ENCODE peak calls at places on chromosomes 11 and 22, in seven cellular contexts. One of them, this sample, is unnamed.

GRCh38 chr11:16896716-16897115 is 117.5 kb downstream of the PLEKHA7 start:
- DNase-seq in posterior cingulate gyrus: no peak
- DNase-seq in activated CD8-positive, alpha-beta T cell treated with anti-CD3 and anti-CD28 coated beads, Interleukin-2, amount 10 ng/mL, durations not matched to agents 7 days and 5 days: no peak
- DNase-seq in activated CD8-positive, alpha-beta memory T cell treated with anti-CD3 and anti-CD28 coated beads for 1 hour: no peak
- DNase-seq in GM23248: no peak
- DNase-seq in T-helper 1 cell: no peak
- DNase-seq in NCI-H2107: no peak
- DNase-seq in this sample: no peak

GRCh38 chr22:19260194-19260593 is 31.3 kb downstream of the CLTCL1 start:
- DNase-seq in activated CD8-positive, alpha-beta T cell treated with anti-CD3 and anti-CD28 coated beads, Interleukin-2, amount 10 ng/mL, durations not matched to agents 7 days and 5 days: no peak
- DNase-seq in T-helper 1 cell: no peak
- DNase-seq in posterior cingulate gyrus: no peak
- DNase-seq in GM23248: no peak
- DNase-seq in NCI-H2107: no peak
- DNase-seq in activated CD8-positive, alpha-beta memory T cell treated with anti-CD3 and anti-CD28 coated beads for 1 hour: no peak
- DNase-seq in this sample: no peak

GRCh38 chr22:29479417-29480261 is at the start of gene NEFH:
- DNase-seq in posterior cingulate gyrus: peak
- DNase-seq in GM23248: no peak
- DNase-seq in activated CD8-positive, alpha-beta memory T cell treated with anti-CD3 and anti-CD28 coated beads for 1 hour: no peak
- DNase-seq in T-helper 1 cell: no peak
- DNase-seq in NCI-H2107: no peak
- DNase-seq in activated CD8-positive, alpha-beta T cell treated with anti-CD3 and anti-CD28 coated beads, Interleukin-2, amount 10 ng/mL, durations not matched to agents 7 days and 5 days: no peak
- DNase-seq in this sample: no peak

GRCh38 chr11:20360650-20361049 is 2.9 kb upstream of the HTATIP2 start:
- DNase-seq in activated CD8-positive, alpha-beta T cell treated with anti-CD3 and anti-CD28 coated beads, Interleukin-2, amount 10 ng/mL, durations not matched to agents 7 days and 5 days: peak
- DNase-seq in activated CD8-positive, alpha-beta memory T cell treated with anti-CD3 and anti-CD28 coated beads for 1 hour: no peak
- DNase-seq in NCI-H2107: no peak
- DNase-seq in GM23248: peak
- DNase-seq in T-helper 1 cell: peak
- DNase-seq in posterior cingulate gyrus: no peak
- DNase-seq in this sample: no peak

GRCh38 chr22:20568502-20569058 is 61.2 kb downstream of the MED15 start:
- DNase-seq in NCI-H2107: no peak
- DNase-seq in posterior cingulate gyrus: no peak
- DNase-seq in GM23248: no peak
- DNase-seq in T-helper 1 cell: no peak
- DNase-seq in activated CD8-positive, alpha-beta memory T cell treated with anti-CD3 and anti-CD28 coated beads for 1 hour: no peak
- DNase-seq in activated CD8-positive, alpha-beta T cell treated with anti-CD3 and anti-CD28 coated beads, Interleukin-2, amount 10 ng/mL, durations not matched to agents 7 days and 5 days: no peak
- DNase-seq in this sample: no peak

GRCh38 chr22:45072322-45072903 is 62.6 kb upstream of the PHF21B start:
- DNase-seq in T-helper 1 cell: no peak
- DNase-seq in posterior cingulate gyrus: peak
- DNase-seq in GM23248: peak
- DNase-seq in NCI-H2107: no peak
- DNase-seq in activated CD8-positive, alpha-beta memory T cell treated with anti-CD3 and anti-CD28 coated beads for 1 hour: no peak
- DNase-seq in activated CD8-positive, alpha-beta T cell treated with anti-CD3 and anti-CD28 coated beads, Interleukin-2, amount 10 ng/mL, durations not matched to agents 7 days and 5 days: no peak
- DNase-seq in this sample: no peak

GRCh38 chr11:32366671-32367070 is 68.7 kb downstream of the WT1 start:
- DNase-seq in posterior cingulate gyrus: no peak
- DNase-seq in GM23248: no peak
- DNase-seq in T-helper 1 cell: no peak
- DNase-seq in activated CD8-positive, alpha-beta memory T cell treated with anti-CD3 and anti-CD28 coated beads for 1 hour: no peak
- DNase-seq in activated CD8-positive, alpha-beta T cell treated with anti-CD3 and anti-CD28 coated beads, Interleukin-2, amount 10 ng/mL, durations not matched to agents 7 days and 5 days: no peak
- DNase-seq in NCI-H2107: no peak
- DNase-seq in this sample: no peak

GRCh38 chr22:35394011-35394312 is 6.0 kb upstream of the MCM5 start:
- DNase-seq in NCI-H2107: no peak
- DNase-seq in GM23248: no peak
- DNase-seq in activated CD8-positive, alpha-beta memory T cell treated with anti-CD3 and anti-CD28 coated beads for 1 hour: no peak
- DNase-seq in posterior cingulate gyrus: no peak
- DNase-seq in activated CD8-positive, alpha-beta T cell treated with anti-CD3 and anti-CD28 coated beads, Interleukin-2, amount 10 ng/mL, durations not matched to agents 7 days and 5 days: no peak
- DNase-seq in T-helper 1 cell: no peak
- DNase-seq in this sample: no peak

GRCh38 chr11:72578991-72579815 is 95.0 kb downstream of the PDE2A start:
- DNase-seq in activated CD8-positive, alpha-beta memory T cell treated with anti-CD3 and anti-CD28 coated beads for 1 hour: no peak
- DNase-seq in activated CD8-positive, alpha-beta T cell treated with anti-CD3 and anti-CD28 coated beads, Interleukin-2, amount 10 ng/mL, durations not matched to agents 7 days and 5 days: no peak
- DNase-seq in NCI-H2107: no peak
- DNase-seq in T-helper 1 cell: no peak
- DNase-seq in posterior cingulate gyrus: no peak
- DNase-seq in GM23248: no peak
- DNase-seq in this sample: no peak

GRCh38 chr11:67373916-67374570 is 645 bp upstream of the CLCF1 start:
- DNase-seq in NCI-H2107: no peak
- DNase-seq in GM23248: peak
- DNase-seq in posterior cingulate gyrus: no peak
- DNase-seq in activated CD8-positive, alpha-beta memory T cell treated with anti-CD3 and anti-CD28 coated beads for 1 hour: peak
- DNase-seq in T-helper 1 cell: peak
- DNase-seq in activated CD8-positive, alpha-beta T cell treated with anti-CD3 and anti-CD28 coated beads, Interleukin-2, amount 10 ng/mL, durations not matched to agents 7 days and 5 days: peak
- DNase-seq in this sample: peak

GRCh38 chr11:70007796-70008195 is 70.3 kb upstream of the ANO1 start:
- DNase-seq in posterior cingulate gyrus: no peak
- DNase-seq in GM23248: no peak
- DNase-seq in NCI-H2107: no peak
- DNase-seq in T-helper 1 cell: no peak
- DNase-seq in activated CD8-positive, alpha-beta memory T cell treated with anti-CD3 and anti-CD28 coated beads for 1 hour: no peak
- DNase-seq in activated CD8-positive, alpha-beta T cell treated with anti-CD3 and anti-CD28 coated beads, Interleukin-2, amount 10 ng/mL, durations not matched to agents 7 days and 5 days: no peak
- DNase-seq in this sample: no peak

GRCh38 chr11:70733327-70734325 is 335.3 kb downstream of the CTTN start:
- DNase-seq in T-helper 1 cell: no peak
- DNase-seq in GM23248: no peak
- DNase-seq in activated CD8-positive, alpha-beta memory T cell treated with anti-CD3 and anti-CD28 coated beads for 1 hour: no peak
- DNase-seq in activated CD8-positive, alpha-beta T cell treated with anti-CD3 and anti-CD28 coated beads, Interleukin-2, amount 10 ng/mL, durations not matched to agents 7 days and 5 days: no peak
- DNase-seq in NCI-H2107: no peak
- DNase-seq in posterior cingulate gyrus: no peak
- DNase-seq in this sample: no peak

GRCh38 chr11:71364176-71364671 is 84.0 kb downstream of the DHCR7 start:
- DNase-seq in posterior cingulate gyrus: peak
- DNase-seq in activated CD8-positive, alpha-beta memory T cell treated with anti-CD3 and anti-CD28 coated beads for 1 hour: no peak
- DNase-seq in NCI-H2107: no peak
- DNase-seq in GM23248: no peak
- DNase-seq in activated CD8-positive, alpha-beta T cell treated with anti-CD3 and anti-CD28 coated beads, Interleukin-2, amount 10 ng/mL, durations not matched to agents 7 days and 5 days: no peak
- DNase-seq in T-helper 1 cell: no peak
- DNase-seq in this sample: no peak

GRCh38 chr11:9765320-9766101 is 101.6 kb downstream of the SWAP70 start:
- DNase-seq in GM23248: peak
- DNase-seq in activated CD8-positive, alpha-beta T cell treated with anti-CD3 and anti-CD28 coated beads, Interleukin-2, amount 10 ng/mL, durations not matched to agents 7 days and 5 days: no peak
- DNase-seq in NCI-H2107: no peak
- DNase-seq in activated CD8-positive, alpha-beta memory T cell treated with anti-CD3 and anti-CD28 coated beads for 1 hour: no peak
- DNase-seq in posterior cingulate gyrus: no peak
- DNase-seq in T-helper 1 cell: no peak
- DNase-seq in this sample: peak

GRCh38 chr11:125250316-125250870 is 85.8 kb downstream of the PKNOX2 start:
- DNase-seq in activated CD8-positive, alpha-beta T cell treated with anti-CD3 and anti-CD28 coated beads, Interleukin-2, amount 10 ng/mL, durations not matched to agents 7 days and 5 days: no peak
- DNase-seq in GM23248: no peak
- DNase-seq in T-helper 1 cell: no peak
- DNase-seq in NCI-H2107: no peak
- DNase-seq in activated CD8-positive, alpha-beta memory T cell treated with anti-CD3 and anti-CD28 coated beads for 1 hour: no peak
- DNase-seq in posterior cingulate gyrus: no peak
- DNase-seq in this sample: no peak

GRCh38 chr11:692824-693414 is 2.1 kb downstream of the DEAF1 start:
- DNase-seq in GM23248: no peak
- DNase-seq in T-helper 1 cell: no peak
- DNase-seq in activated CD8-positive, alpha-beta memory T cell treated with anti-CD3 and anti-CD28 coated beads for 1 hour: no peak
- DNase-seq in NCI-H2107: peak
- DNase-seq in posterior cingulate gyrus: no peak
- DNase-seq in activated CD8-positive, alpha-beta T cell treated with anti-CD3 and anti-CD28 coated beads, Interleukin-2, amount 10 ng/mL, durations not matched to agents 7 days and 5 days: peak
- DNase-seq in this sample: no peak

GRCh38 chr22:23284504-23285033 is 104.3 kb downstream of the BCR start:
- DNase-seq in NCI-H2107: no peak
- DNase-seq in posterior cingulate gyrus: no peak
- DNase-seq in GM23248: no peak
- DNase-seq in T-helper 1 cell: no peak
- DNase-seq in activated CD8-positive, alpha-beta T cell treated with anti-CD3 and anti-CD28 coated beads, Interleukin-2, amount 10 ng/mL, durations not matched to agents 7 days and 5 days: no peak
- DNase-seq in activated CD8-positive, alpha-beta memory T cell treated with anti-CD3 and anti-CD28 coated beads for 1 hour: no peak
- DNase-seq in this sample: no peak

GRCh38 chr11:113023228-113023627 is 62.0 kb downstream of the NCAM1 start:
- DNase-seq in activated CD8-positive, alpha-beta memory T cell treated with anti-CD3 and anti-CD28 coated beads for 1 hour: no peak
- DNase-seq in GM23248: peak
- DNase-seq in posterior cingulate gyrus: no peak
- DNase-seq in NCI-H2107: no peak
- DNase-seq in activated CD8-positive, alpha-beta T cell treated with anti-CD3 and anti-CD28 coated beads, Interleukin-2, amount 10 ng/mL, durations not matched to agents 7 days and 5 days: no peak
- DNase-seq in T-helper 1 cell: no peak
- DNase-seq in this sample: no peak

GRCh38 chr11:2527621-2528291 is 82.9 kb downstream of the KCNQ1 start:
- DNase-seq in GM23248: no peak
- DNase-seq in activated CD8-positive, alpha-beta memory T cell treated with anti-CD3 and anti-CD28 coated beads for 1 hour: no peak
- DNase-seq in NCI-H2107: no peak
- DNase-seq in activated CD8-positive, alpha-beta T cell treated with anti-CD3 and anti-CD28 coated beads, Interleukin-2, amount 10 ng/mL, durations not matched to agents 7 days and 5 days: no peak
- DNase-seq in posterior cingulate gyrus: no peak
- DNase-seq in T-helper 1 cell: no peak
- DNase-seq in this sample: no peak

GRCh38 chr22:28450109-28450508 is 229.5 kb downstream of the TTC28 start:
- DNase-seq in activated CD8-positive, alpha-beta T cell treated with anti-CD3 and anti-CD28 coated beads, Interleukin-2, amount 10 ng/mL, durations not matched to agents 7 days and 5 days: no peak
- DNase-seq in GM23248: no peak
- DNase-seq in activated CD8-positive, alpha-beta memory T cell treated with anti-CD3 and anti-CD28 coated beads for 1 hour: no peak
- DNase-seq in NCI-H2107: no peak
- DNase-seq in T-helper 1 cell: no peak
- DNase-seq in posterior cingulate gyrus: no peak
- DNase-seq in this sample: no peak

GRCh38 chr11:704799-705645 is 1.0 kb upstream of the EPS8L2 start:
- DNase-seq in NCI-H2107: no peak
- DNase-seq in T-helper 1 cell: no peak
- DNase-seq in GM23248: no peak
- DNase-seq in activated CD8-positive, alpha-beta T cell treated with anti-CD3 and anti-CD28 coated beads, Interleukin-2, amount 10 ng/mL, durations not matched to agents 7 days and 5 days: no peak
- DNase-seq in activated CD8-positive, alpha-beta memory T cell treated with anti-CD3 and anti-CD28 coated beads for 1 hour: no peak
- DNase-seq in posterior cingulate gyrus: no peak
- DNase-seq in this sample: no peak

GRCh38 chr11:34632105-34632780 is 11.3 kb downstream of the EHF start:
- DNase-seq in T-helper 1 cell: no peak
- DNase-seq in activated CD8-positive, alpha-beta T cell treated with anti-CD3 and anti-CD28 coated beads, Interleukin-2, amount 10 ng/mL, durations not matched to agents 7 days and 5 days: no peak
- DNase-seq in NCI-H2107: peak
- DNase-seq in GM23248: peak
- DNase-seq in posterior cingulate gyrus: peak
- DNase-seq in activated CD8-positive, alpha-beta memory T cell treated with anti-CD3 and anti-CD28 coated beads for 1 hour: no peak
- DNase-seq in this sample: no peak

GRCh38 chr11:28999620-29000019 is 891.4 kb downstream of the METTL15 start:
- DNase-seq in NCI-H2107: no peak
- DNase-seq in activated CD8-positive, alpha-beta T cell treated with anti-CD3 and anti-CD28 coated beads, Interleukin-2, amount 10 ng/mL, durations not matched to agents 7 days and 5 days: no peak
- DNase-seq in GM23248: no peak
- DNase-seq in posterior cingulate gyrus: no peak
- DNase-seq in T-helper 1 cell: no peak
- DNase-seq in activated CD8-positive, alpha-beta memory T cell treated with anti-CD3 and anti-CD28 coated beads for 1 hour: no peak
- DNase-seq in this sample: no peak

GRCh38 chr22:36816635-36817428 is at the start of gene PVALB:
- DNase-seq in activated CD8-positive, alpha-beta T cell treated with anti-CD3 and anti-CD28 coated beads, Interleukin-2, amount 10 ng/mL, durations not matched to agents 7 days and 5 days: peak
- DNase-seq in T-helper 1 cell: no peak
- DNase-seq in NCI-H2107: no peak
- DNase-seq in activated CD8-positive, alpha-beta memory T cell treated with anti-CD3 and anti-CD28 coated beads for 1 hour: no peak
- DNase-seq in posterior cingulate gyrus: no peak
- DNase-seq in GM23248: peak
- DNase-seq in this sample: no peak

GRCh38 chr11:40797981-40798380 is 661.5 kb downstream of the LRRC4C start:
- DNase-seq in NCI-H2107: no peak
- DNase-seq in GM23248: no peak
- DNase-seq in activated CD8-positive, alpha-beta memory T cell treated with anti-CD3 and anti-CD28 coated beads for 1 hour: no peak
- DNase-seq in posterior cingulate gyrus: no peak
- DNase-seq in activated CD8-positive, alpha-beta T cell treated with anti-CD3 and anti-CD28 coated beads, Interleukin-2, amount 10 ng/mL, durations not matched to agents 7 days and 5 days: no peak
- DNase-seq in T-helper 1 cell: no peak
- DNase-seq in this sample: no peak

GRCh38 chr11:124899376-124900145 is 1.9 kb upstream of the ROBO4 start:
- DNase-seq in GM23248: no peak
- DNase-seq in activated CD8-positive, alpha-beta memory T cell treated with anti-CD3 and anti-CD28 coated beads for 1 hour: no peak
- DNase-seq in NCI-H2107: no peak
- DNase-seq in T-helper 1 cell: no peak
- DNase-seq in activated CD8-positive, alpha-beta T cell treated with anti-CD3 and anti-CD28 coated beads, Interleukin-2, amount 10 ng/mL, durations not matched to agents 7 days and 5 days: no peak
- DNase-seq in posterior cingulate gyrus: no peak
- DNase-seq in this sample: no peak

GRCh38 chr22:41875531-41876242 is 39.2 kb downstream of the SHISA8 start:
- DNase-seq in posterior cingulate gyrus: peak
- DNase-seq in GM23248: no peak
- DNase-seq in T-helper 1 cell: no peak
- DNase-seq in activated CD8-positive, alpha-beta memory T cell treated with anti-CD3 and anti-CD28 coated beads for 1 hour: no peak
- DNase-seq in NCI-H2107: no peak
- DNase-seq in activated CD8-positive, alpha-beta T cell treated with anti-CD3 and anti-CD28 coated beads, Interleukin-2, amount 10 ng/mL, durations not matched to agents 7 days and 5 days: no peak
- DNase-seq in this sample: no peak

This sample was measured in AG04449.